ENCODE peak calls at places on chromosomes 6 and 20, in five cellular contexts. B, I, L, P and N are unnamed samples.

GRCh38 chr6:143027058-143027457 is 33.6 kb upstream of the AIG1 start:
- DNase-seq in I (peak), P (peak), B (peak), L (peak), N (peak)

GRCh38 chr6:71724456-71725180 is 161.7 kb upstream of the RIMS1 start:
- DNase-seq in B (no peak), I (no peak), L (no peak), P (no peak), N (no peak)

GRCh38 chr20:64280460-64280843 is 24.9 kb downstream of the PCMTD2 start:
- DNase-seq in P (no peak), I (no peak), L (no peak), B (no peak), N (no peak)

GRCh38 chr6:47117314-47117713 is 75.2 kb upstream of the ADGRF1 start:
- DNase-seq in B (no peak), P (no peak), I (no peak), L (no peak), N (no peak)

GRCh38 chr6:53492860-53493634 is 51.9 kb downstream of the GCLC start:
- DNase-seq in B (no peak), L (peak), I (no peak), P (no peak), N (no peak)

GRCh38 chr6:11245406-11245990 is 13.0 kb upstream of the NEDD9 start:
- DNase-seq in P (no peak), L (peak), I (no peak), B (no peak), N (no peak)

GRCh38 chr6:126268087-126268486 is 71.8 kb upstream of the CENPW start:
- DNase-seq in P (no peak), B (no peak), I (no peak), L (no peak), N (no peak)

GRCh38 chr6:170095273-170095976 is 195.5 kb downstream of the DLL1 start:
- DNase-seq in B (no peak), L (no peak), P (no peak), I (no peak), N (no peak)

GRCh38 chr6:119241124-119241491 is 108.5 kb downstream of the MAN1A1 start:
- DNase-seq in L (peak), I (no peak), B (no peak), P (no peak), N (no peak)